ENCODE peak calls at places on chromosomes 13 and 19, in eight cellular contexts. Z, V, O, I, Q, W, D and F are unnamed samples.

GRCh38 chr13:99050983-99051488 is 73.2 kb upstream of the DOCK9 start:
- DNase-seq in Z (no peak), V (no peak), O (no peak), I (no peak), Q (peak; percentile 48), W (no peak), D (peak; percentile 75), F (no peak)

GRCh38 chr19:55206664-55207500 is 2.4 kb downstream of the PTPRH start:
- DNase-seq in Z (peak; percentile 98), V (peak; percentile 71), O (peak; percentile 68), I (peak; percentile 85), Q (peak; percentile 33), W (peak; percentile 91), D (no peak), F (peak; percentile 40)

GRCh38 chr13:61370520-61370919 is 45.1 kb downstream of the PCDH20 start:
- DNase-seq in Z (no peak), V (no peak), O (no peak), I (no peak), Q (no peak), W (no peak), D (no peak), F (no peak)

GRCh38 chr19:14427461-14427860 is 5.6 kb upstream of the PKN1 start:
- DNase-seq in Z (no peak), V (no peak), O (no peak), I (no peak), Q (no peak), W (no peak), D (no peak), F (no peak)

GRCh38 chr19:15532779-15533521 is 24.6 kb downstream of the CYP4F22 start:
- DNase-seq in Z (peak; percentile 60), V (no peak), O (no peak), I (no peak), Q (no peak), W (no peak), D (no peak), F (no peak)

GRCh38 chr19:32173836-32174235 is 171.6 kb upstream of the ZNF507 start:
- DNase-seq in Z (no peak), V (no peak), O (no peak), I (no peak), Q (no peak), W (no peak), D (no peak), F (no peak)

GRCh38 chr19:14556662-14557188 is 15.1 kb downstream of the NDUFB7 start:
- DNase-seq in Z (peak; percentile 70), V (peak; percentile 81), O (peak; percentile 79), I (peak; percentile 81), Q (peak; percentile 48), W (peak; percentile 70), D (peak; percentile 78), F (no peak)

GRCh38 chr19:32367948-32368536 is 22.6 kb downstream of the ZNF507 start:
- DNase-seq in Z (no peak), V (no peak), O (no peak), I (no peak), Q (no peak), W (no peak), D (no peak), F (no peak)

GRCh38 chr13:44842158-44842557 is 147.1 kb downstream of the NUFIP1 start:
- DNase-seq in Z (no peak), V (no peak), O (no peak), I (no peak), Q (no peak), W (no peak), D (no peak), F (no peak)

GRCh38 chr19:14091885-14092462 is 1.4 kb upstream of the SAMD1 start:
- DNase-seq in Z (no peak), V (no peak), O (no peak), I (no peak), Q (peak; percentile 74), W (no peak), D (peak; percentile 63), F (no peak)

GRCh38 chr13:70104481-70104880 is 3.1 kb upstream of the ATXN8OS start:
- DNase-seq in Z (no peak), V (no peak), O (no peak), I (no peak), Q (no peak), W (no peak), D (no peak), F (no peak)

GRCh38 chr13:84497613-84498012 is 615.3 kb upstream of the SLITRK1 start:
- DNase-seq in Z (no peak), V (no peak), O (no peak), I (no peak), Q (no peak), W (no peak), D (no peak), F (no peak)

GRCh38 chr13:94061316-94061715 is 418.2 kb downstream of the DCT start:
- DNase-seq in Z (no peak), V (no peak), O (no peak), I (no peak), Q (no peak), W (peak; percentile 54), D (no peak), F (no peak)

GRCh38 chr19:2057484-2058469 is 6.7 kb upstream of the MKNK2 start:
- DNase-seq in Z (no peak), V (no peak), O (no peak), I (no peak), Q (no peak), W (no peak), D (no peak), F (no peak)
- H3K27ac ChIP-seq in Z (peak overlapping the region; percentile 100), V (peak overlapping the region; percentile 30), O (peak overlapping the region; percentile 100), I (peak overlapping the region; percentile 48), Q (peak overlapping the region; percentile 22), W (no peak overlapping the region), D (peak overlapping the region; percentile 71), F (peak overlapping the region; percentile 98)

DNA sequence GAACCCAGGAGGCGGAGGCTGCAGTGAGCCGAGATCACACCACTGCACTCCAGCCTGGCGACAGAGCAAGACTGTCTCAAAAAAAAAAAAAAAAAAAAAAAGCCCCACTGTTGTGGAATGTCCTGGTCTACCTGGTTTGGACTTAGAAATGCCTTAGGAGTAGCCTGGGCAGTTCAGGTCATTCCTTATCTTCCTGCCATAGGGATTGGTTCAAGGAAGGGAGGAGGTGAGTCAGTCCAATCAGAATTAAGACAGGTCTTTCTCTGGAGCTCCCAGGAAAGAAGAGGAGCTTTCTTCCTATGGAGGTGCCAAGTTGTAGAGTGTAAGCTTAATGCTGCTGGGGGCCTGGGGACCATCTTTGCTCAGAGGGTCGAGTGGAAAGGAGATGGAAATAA is 44.8 kb downstream of the SIPA1L3 start:
- DNase-seq in Z (no peak), V (no peak), O (no peak), I (no peak), Q (no peak), W (no peak), D (no peak), F (no peak)
- H3K27ac ChIP-seq in Z (no peak overlapping the region), V (no peak overlapping the region), O (no peak overlapping the region), I (no peak overlapping the region), Q (no peak overlapping the region), W (no peak overlapping the region), D (no peak overlapping the region), F (no peak overlapping the region)

GRCh38 chr13:51342706-51343105 is 3.2 kb downstream of the SERPINE3 start:
- DNase-seq in Z (no peak), V (no peak), O (no peak), I (no peak), Q (no peak), W (peak; percentile 43), D (no peak), F (no peak)

GRCh38 chr13:51347099-51347498 is 7.6 kb downstream of the SERPINE3 start:
- DNase-seq in Z (no peak), V (no peak), O (no peak), I (no peak), Q (no peak), W (no peak), D (no peak), F (no peak)

GRCh38 chr13:51346397-51346796 is 6.9 kb downstream of the SERPINE3 start:
- DNase-seq in Z (no peak), V (no peak), O (no peak), I (no peak), Q (no peak), W (no peak), D (no peak), F (no peak)

GRCh38 chr13:51349016-51349415 is 9.5 kb downstream of the SERPINE3 start:
- DNase-seq in Z (no peak), V (no peak), O (no peak), I (no peak), Q (no peak), W (no peak), D (no peak), F (no peak)

DNA sequence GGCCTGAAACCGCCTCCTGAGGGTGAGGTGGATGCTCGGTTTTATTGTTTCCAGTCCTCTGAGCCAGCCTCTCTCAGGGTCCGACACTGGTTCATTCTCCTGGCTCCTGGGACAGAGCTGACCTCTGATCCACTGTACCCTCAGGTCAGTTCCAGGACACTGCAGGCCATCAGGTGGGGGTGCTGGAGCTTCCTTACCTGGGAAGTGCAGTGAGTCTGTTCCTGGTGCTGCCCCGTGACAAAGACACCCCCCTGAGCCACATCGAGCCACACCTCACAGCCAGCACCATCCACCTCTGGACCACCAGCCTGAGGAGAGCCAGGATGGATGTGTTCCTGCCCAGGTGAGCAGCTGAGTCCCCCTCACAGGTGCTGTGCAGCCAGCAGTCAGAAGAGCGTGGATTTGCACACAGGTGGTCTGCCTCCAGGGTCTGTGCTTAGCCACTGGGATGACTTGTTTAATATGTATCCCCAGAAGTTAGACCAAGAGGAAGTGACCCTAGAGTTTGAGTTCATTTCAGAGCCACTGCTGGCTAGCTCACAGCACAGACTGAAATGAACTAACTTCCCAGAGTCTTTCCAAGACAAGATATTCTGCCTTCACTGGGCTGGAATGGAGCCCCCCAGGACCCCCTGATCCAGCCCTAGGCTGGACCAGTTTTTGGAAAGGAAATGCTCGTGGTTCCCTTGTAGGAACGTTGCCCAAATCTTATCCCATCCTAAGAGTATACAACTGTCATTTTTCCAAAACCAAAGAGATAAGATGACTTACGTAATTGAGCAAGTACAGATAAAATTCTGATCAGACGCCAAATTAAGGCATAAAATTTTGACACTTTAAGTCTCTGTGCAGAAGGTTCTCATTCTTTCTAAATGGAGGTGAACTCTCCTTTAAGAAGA is 8.8 kb downstream of the SERPINE3 start:
- DNase-seq in Z (no peak), V (no peak), O (no peak), I (no peak), Q (no peak), W (no peak), D (no peak), F (no peak)
- H3K27ac ChIP-seq in Z (no peak overlapping the region), V (no peak overlapping the region), O (no peak overlapping the region), I (no peak overlapping the region), Q (no peak overlapping the region), W (no peak overlapping the region), D (no peak overlapping the region), F (no peak overlapping the region)

GRCh38 chr19:41218615-41219507 is at the start of gene AXL:
- DNase-seq in Z (peak; percentile 87), V (peak; percentile 12), O (peak; percentile 67), I (peak; percentile 76), Q (no peak), W (peak; percentile 83), D (no peak), F (peak; percentile 91)

GRCh38 chr19:41221514-41222205 is 2.6 kb downstream of the AXL start:
- DNase-seq in Z (no peak), V (no peak), O (no peak), I (no peak), Q (no peak), W (no peak), D (no peak), F (no peak)

GRCh38 chr19:41222240-41222639 is 3.2 kb downstream of the AXL start:
- DNase-seq in Z (no peak), V (no peak), O (no peak), I (no peak), Q (no peak), W (no peak), D (no peak), F (no peak)

GRCh38 chr19:41218249-41218614 is 791 bp upstream of the AXL start:
- DNase-seq in Z (no peak), V (no peak), O (no peak), I (no peak), Q (no peak), W (no peak), D (no peak), F (no peak)

GRCh38 chr19:41219924-41220567 is 1.0 kb downstream of the AXL start:
- DNase-seq in Z (no peak), V (no peak), O (no peak), I (no peak), Q (no peak), W (peak; percentile 41), D (no peak), F (no peak)
- H3K27ac ChIP-seq in Z (peak overlapping the region; percentile 98), V (peak overlapping the region; percentile 71), O (peak overlapping the region; percentile 85), I (peak overlapping the region; percentile 71), Q (no peak overlapping the region), W (peak overlapping the region; percentile 70), D (no peak overlapping the region), F (peak overlapping the region; percentile 77)